ENCODE peak calls at places on chromosomes 7 and 10, in ten cellular contexts. One of them, this sample, is unnamed. For H3K4me1, the result is how much of the 10 kb centered on the place peaks cover.

GRCh38 chr10:32035038-32035437 is 21.2 kb downstream of the KIF5B start:
- DNase-seq in cardiac muscle cell: no peak
- DNase-seq in PC-3: no peak
- DNase-seq in OCI-LY7: no peak
- DNase-seq in GM23248: no peak
- DNase-seq in SJSA1: no peak
- DNase-seq in heart left ventricle: no peak
- DNase-seq in lower lobe of right lung: no peak
- DNase-seq in colonic mucosa: no peak
- DNase-seq in endodermal cell: no peak
- DNase-seq in this sample: no peak

GRCh38 chr10:121654021-121654545 is 55.8 kb upstream of the FGFR2 start:
- DNase-seq in cardiac muscle cell: no peak
- DNase-seq in PC-3: no peak
- DNase-seq in OCI-LY7: no peak
- DNase-seq in GM23248: no peak
- DNase-seq in SJSA1: no peak
- DNase-seq in heart left ventricle: no peak
- DNase-seq in lower lobe of right lung: no peak
- DNase-seq in colonic mucosa: no peak
- DNase-seq in endodermal cell: no peak
- DNase-seq in this sample: no peak

GRCh38 chr7:92991190-92991589 is 126.6 kb downstream of the SAMD9 start:
- DNase-seq in cardiac muscle cell: no peak
- DNase-seq in PC-3: no peak
- DNase-seq in OCI-LY7: no peak
- DNase-seq in GM23248: no peak
- DNase-seq in SJSA1: no peak
- DNase-seq in heart left ventricle: no peak
- DNase-seq in lower lobe of right lung: no peak
- DNase-seq in colonic mucosa: no peak
- DNase-seq in endodermal cell: no peak
- DNase-seq in this sample: no peak

GRCh38 chr10:107098326-107098725 is 66.2 kb downstream of the SORCS1 start:
- DNase-seq in cardiac muscle cell: no peak
- DNase-seq in PC-3: no peak
- DNase-seq in OCI-LY7: no peak
- DNase-seq in GM23248: no peak
- DNase-seq in SJSA1: no peak
- DNase-seq in heart left ventricle: no peak
- DNase-seq in lower lobe of right lung: no peak
- DNase-seq in colonic mucosa: no peak
- DNase-seq in endodermal cell: no peak
- DNase-seq in this sample: no peak

GRCh38 chr10:87870154-87870553 is 6.7 kb downstream of the PTEN start:
- DNase-seq in cardiac muscle cell: no peak
- DNase-seq in PC-3: no peak
- DNase-seq in OCI-LY7: no peak
- DNase-seq in GM23248: no peak
- DNase-seq in SJSA1: no peak
- DNase-seq in heart left ventricle: no peak
- DNase-seq in lower lobe of right lung: no peak
- DNase-seq in colonic mucosa: no peak
- DNase-seq in endodermal cell: no peak
- DNase-seq in this sample: no peak

GRCh38 chr7:28298870-28299484 is 113.3 kb upstream of the CREB5 start:
- DNase-seq in cardiac muscle cell: peak
- DNase-seq in PC-3: peak
- DNase-seq in OCI-LY7: peak
- DNase-seq in GM23248: peak
- DNase-seq in SJSA1: peak
- DNase-seq in heart left ventricle: no peak
- DNase-seq in lower lobe of right lung: no peak
- DNase-seq in colonic mucosa: no peak
- DNase-seq in endodermal cell: peak
- DNase-seq in this sample: no peak

GRCh38 chr10:72240371-72240770 is 24.3 kb upstream of the ASCC1 start:
- DNase-seq in cardiac muscle cell: no peak
- DNase-seq in PC-3: no peak
- DNase-seq in OCI-LY7: no peak
- DNase-seq in GM23248: no peak
- DNase-seq in SJSA1: no peak
- DNase-seq in heart left ventricle: no peak
- DNase-seq in lower lobe of right lung: no peak
- DNase-seq in colonic mucosa: no peak
- DNase-seq in endodermal cell: no peak
- DNase-seq in this sample: no peak

GRCh38 chr10:69276503-69276902 is 1.8 kb upstream of the HK1 start:
- DNase-seq in cardiac muscle cell: no peak
- DNase-seq in PC-3: no peak
- DNase-seq in OCI-LY7: no peak
- DNase-seq in GM23248: no peak
- DNase-seq in SJSA1: no peak
- DNase-seq in heart left ventricle: no peak
- DNase-seq in lower lobe of right lung: no peak
- DNase-seq in colonic mucosa: no peak
- DNase-seq in endodermal cell: no peak
- DNase-seq in this sample: no peak

GRCh38 chr10:50416181-50416824 is 165.0 kb upstream of the ASAH2 start:
- DNase-seq in cardiac muscle cell: no peak
- DNase-seq in PC-3: no peak
- DNase-seq in OCI-LY7: peak
- DNase-seq in GM23248: peak
- DNase-seq in SJSA1: peak
- DNase-seq in heart left ventricle: no peak
- DNase-seq in lower lobe of right lung: no peak
- DNase-seq in colonic mucosa: no peak
- DNase-seq in endodermal cell: no peak
- DNase-seq in this sample: no peak

GRCh38 chr7:519974-520458 is 370 bp upstream of the PDGFA start:
- DNase-seq in cardiac muscle cell: peak
- DNase-seq in PC-3: peak
- DNase-seq in OCI-LY7: no peak
- DNase-seq in GM23248: peak
- DNase-seq in SJSA1: peak
- DNase-seq in heart left ventricle: no peak
- DNase-seq in lower lobe of right lung: peak
- DNase-seq in colonic mucosa: no peak
- DNase-seq in endodermal cell: peak
- DNase-seq in this sample: no peak

GRCh38 chr7:85125160-85125559 is 61.7 kb downstream of the SEMA3D start:
- DNase-seq in cardiac muscle cell: no peak
- DNase-seq in PC-3: no peak
- DNase-seq in OCI-LY7: no peak
- DNase-seq in GM23248: no peak
- DNase-seq in SJSA1: no peak
- DNase-seq in heart left ventricle: no peak
- DNase-seq in lower lobe of right lung: no peak
- DNase-seq in colonic mucosa: no peak
- DNase-seq in endodermal cell: no peak
- DNase-seq in this sample: no peak
- H3K4me3 ChIP-seq in cardiac muscle cell: no peak
- H3K4me3 ChIP-seq in PC-3: no peak
- H3K4me3 ChIP-seq in OCI-LY7: no peak
- H3K4me3 ChIP-seq in GM23248: no peak
- H3K4me3 ChIP-seq in SJSA1: no peak
- H3K4me3 ChIP-seq in heart left ventricle: no peak
- H3K4me3 ChIP-seq in lower lobe of right lung: no peak
- H3K4me3 ChIP-seq in colonic mucosa: no peak
- H3K4me3 ChIP-seq in endodermal cell: no peak
- H3K4me3 ChIP-seq in this sample: no peak

DNA sequence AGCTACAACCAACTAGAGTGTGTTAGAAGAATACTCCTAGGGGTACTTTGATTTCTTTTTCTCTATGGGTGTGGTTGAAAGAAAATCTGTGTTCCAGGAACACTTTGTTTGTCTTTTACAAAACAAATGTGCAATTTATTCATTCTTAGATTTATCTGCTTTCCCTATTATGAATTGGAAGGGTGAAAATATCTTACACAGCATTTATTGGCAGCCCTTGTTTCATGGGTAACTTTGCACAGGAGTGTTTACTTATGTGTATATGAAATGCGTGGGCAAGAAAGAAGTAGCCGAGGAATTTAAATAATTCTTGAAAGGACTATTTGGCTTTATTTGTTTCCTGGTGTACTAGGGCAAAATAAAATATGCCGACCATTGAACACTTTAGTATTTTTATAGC is 93.6 kb downstream of the ARID5B start:
- DNase-seq in cardiac muscle cell: no peak
- DNase-seq in PC-3: no peak
- DNase-seq in OCI-LY7: no peak
- DNase-seq in GM23248: no peak
- DNase-seq in SJSA1: no peak
- DNase-seq in heart left ventricle: no peak
- DNase-seq in lower lobe of right lung: no peak
- DNase-seq in colonic mucosa: no peak
- DNase-seq in endodermal cell: no peak
- DNase-seq in this sample: no peak
- H3K4me1 ChIP-seq in cardiac muscle cell: under half
- H3K4me1 ChIP-seq in PC-3: under half
- H3K4me1 ChIP-seq in OCI-LY7: half or more
- H3K4me1 ChIP-seq in GM23248: under half
- H3K4me1 ChIP-seq in SJSA1: under half
- H3K4me1 ChIP-seq in heart left ventricle: under half
- H3K4me1 ChIP-seq in lower lobe of right lung: under half
- H3K4me1 ChIP-seq in colonic mucosa: under half
- H3K4me1 ChIP-seq in endodermal cell: under half
- H3K4me1 ChIP-seq in this sample: under half

GRCh38 chr7:74672343-74672915 is 14.9 kb downstream of the GTF2I start:
- DNase-seq in cardiac muscle cell: no peak
- DNase-seq in PC-3: no peak
- DNase-seq in OCI-LY7: no peak
- DNase-seq in GM23248: no peak
- DNase-seq in SJSA1: no peak
- DNase-seq in heart left ventricle: no peak
- DNase-seq in lower lobe of right lung: no peak
- DNase-seq in colonic mucosa: no peak
- DNase-seq in endodermal cell: no peak
- DNase-seq in this sample: no peak

GRCh38 chr7:74674166-74674565 is 16.6 kb downstream of the GTF2I start:
- DNase-seq in cardiac muscle cell: no peak
- DNase-seq in PC-3: no peak
- DNase-seq in OCI-LY7: no peak
- DNase-seq in GM23248: no peak
- DNase-seq in SJSA1: no peak
- DNase-seq in heart left ventricle: no peak
- DNase-seq in lower lobe of right lung: no peak
- DNase-seq in colonic mucosa: no peak
- DNase-seq in endodermal cell: no peak
- DNase-seq in this sample: no peak

GRCh38 chr7:74671573-74671972 is 14.1 kb downstream of the GTF2I start:
- DNase-seq in cardiac muscle cell: no peak
- DNase-seq in PC-3: no peak
- DNase-seq in OCI-LY7: no peak
- DNase-seq in GM23248: no peak
- DNase-seq in SJSA1: no peak
- DNase-seq in heart left ventricle: no peak
- DNase-seq in lower lobe of right lung: no peak
- DNase-seq in colonic mucosa: no peak
- DNase-seq in endodermal cell: no peak
- DNase-seq in this sample: no peak
- H3K27ac ChIP-seq in cardiac muscle cell: no peak
- H3K27ac ChIP-seq in PC-3: no peak
- H3K27ac ChIP-seq in OCI-LY7: no peak
- H3K27ac ChIP-seq in GM23248: no peak
- H3K27ac ChIP-seq in SJSA1: no peak
- H3K27ac ChIP-seq in heart left ventricle: no peak
- H3K27ac ChIP-seq in lower lobe of right lung: no peak
- H3K27ac ChIP-seq in colonic mucosa: no peak
- H3K27ac ChIP-seq in endodermal cell: no peak
- H3K27ac ChIP-seq in this sample: no peak

DNA sequence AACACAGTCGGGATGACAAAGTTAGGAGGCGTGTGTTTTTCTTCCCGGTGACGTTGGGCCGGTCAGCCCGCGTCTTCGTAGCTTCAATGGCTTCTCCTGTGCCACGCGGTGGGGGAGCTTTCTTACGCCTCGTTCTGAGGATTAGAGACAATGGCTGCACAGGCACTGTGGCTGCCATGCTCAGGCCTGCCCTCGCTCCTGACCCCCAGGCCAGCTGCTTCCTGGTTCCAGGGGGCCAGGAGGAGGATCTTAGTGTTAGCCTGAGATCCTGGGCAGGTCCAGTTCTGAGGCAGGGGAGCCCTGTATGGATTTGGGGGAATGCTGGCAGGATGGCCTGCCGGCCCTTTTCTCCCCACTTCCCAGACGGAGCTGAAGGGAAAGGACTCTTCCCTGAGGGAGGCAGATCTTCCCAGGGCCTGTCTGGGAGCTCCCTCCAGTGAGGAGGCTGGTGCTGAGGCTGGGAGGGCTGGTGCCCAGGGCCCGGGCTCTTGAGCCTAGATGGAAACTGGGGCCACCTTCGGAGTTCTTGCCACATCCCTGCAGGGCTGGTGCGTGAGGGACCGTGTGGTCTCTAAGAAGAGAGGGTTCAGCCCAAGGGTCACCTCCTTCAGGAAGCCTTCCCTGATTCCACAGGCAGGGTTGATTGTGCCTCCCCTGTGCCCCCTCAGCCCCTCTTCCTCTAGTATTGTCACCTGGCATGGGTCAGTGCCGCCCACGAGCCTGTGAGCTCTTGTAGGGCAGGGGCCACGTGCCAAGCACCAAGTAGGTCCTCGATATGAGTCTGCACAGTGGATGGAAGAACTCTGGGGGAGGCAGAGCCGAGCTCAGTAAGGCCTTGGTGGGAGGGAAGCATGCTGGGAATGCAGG is 101.4 kb downstream of the GRK5 start:
- DNase-seq in cardiac muscle cell: no peak
- DNase-seq in PC-3: no peak
- DNase-seq in OCI-LY7: no peak
- DNase-seq in GM23248: no peak
- DNase-seq in SJSA1: no peak
- DNase-seq in heart left ventricle: peak
- DNase-seq in lower lobe of right lung: no peak
- DNase-seq in colonic mucosa: no peak
- DNase-seq in endodermal cell: no peak
- DNase-seq in this sample: no peak
- H3K4me3 ChIP-seq in cardiac muscle cell: no peak
- H3K4me3 ChIP-seq in PC-3: no peak
- H3K4me3 ChIP-seq in OCI-LY7: peak
- H3K4me3 ChIP-seq in GM23248: no peak
- H3K4me3 ChIP-seq in SJSA1: no peak
- H3K4me3 ChIP-seq in heart left ventricle: no peak
- H3K4me3 ChIP-seq in lower lobe of right lung: no peak
- H3K4me3 ChIP-seq in colonic mucosa: no peak
- H3K4me3 ChIP-seq in endodermal cell: no peak
- H3K4me3 ChIP-seq in this sample: no peak

DNA sequence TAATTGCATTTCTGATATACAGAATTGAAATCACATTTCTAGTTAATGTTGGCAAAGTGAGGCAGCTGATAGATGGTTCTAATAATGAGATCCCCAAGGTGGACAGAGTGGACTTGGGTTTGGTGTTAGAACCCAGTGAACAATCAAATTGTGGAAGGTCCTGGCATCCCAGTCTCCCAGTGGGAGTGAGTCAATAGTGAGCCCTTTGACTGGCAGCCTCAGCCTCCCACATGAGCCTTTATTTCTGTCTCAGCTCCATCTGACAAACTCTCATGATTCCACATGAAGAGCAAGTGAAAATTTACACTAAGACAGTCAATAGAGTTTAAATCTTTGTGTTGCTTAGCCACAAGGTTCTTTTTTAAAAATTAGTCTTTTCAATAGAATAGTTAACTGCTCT is 56.7 kb upstream of the MYO3A start:
- DNase-seq in cardiac muscle cell: no peak
- DNase-seq in PC-3: no peak
- DNase-seq in OCI-LY7: no peak
- DNase-seq in GM23248: no peak
- DNase-seq in SJSA1: no peak
- DNase-seq in heart left ventricle: no peak
- DNase-seq in lower lobe of right lung: no peak
- DNase-seq in colonic mucosa: no peak
- DNase-seq in endodermal cell: no peak
- DNase-seq in this sample: no peak
- H3K4me1 ChIP-seq in cardiac muscle cell: under half
- H3K4me1 ChIP-seq in PC-3: under half
- H3K4me1 ChIP-seq in OCI-LY7: under half
- H3K4me1 ChIP-seq in GM23248: under half
- H3K4me1 ChIP-seq in SJSA1: under half
- H3K4me1 ChIP-seq in heart left ventricle: under half
- H3K4me1 ChIP-seq in lower lobe of right lung: under half
- H3K4me1 ChIP-seq in colonic mucosa: under half
- H3K4me1 ChIP-seq in endodermal cell: under half
- H3K4me1 ChIP-seq in this sample: under half

This sample was measured in naive thymus-derived CD4-positive, alpha-beta T cell.